ENCODE peak calls at places on chromosomes 7 and 10, in ten cellular contexts. A, P, X, C, B, Y, F, V, L and D are unnamed samples. For H3K4me1, the result is how much of the 10 kb centered on the place peaks cover.

GRCh38 chr10:116014326-116014725 is 258.7 kb downstream of the GFRA1 start:
- DNase-seq in C (no peak), F (no peak), L (no peak), X (no peak), B (no peak), P (no peak), A (no peak), V (no peak), Y (no peak), D (no peak)

GRCh38 chr10:46528171-46528671 is 28.2 kb downstream of the GPRIN2 start:
- DNase-seq in F (no peak), P (no peak), V (peak), Y (no peak), A (peak), C (no peak), L (peak), X (no peak), B (no peak), D (no peak)

GRCh38 chr10:665579-666091 is 23.8 kb downstream of the DIP2C start:
- DNase-seq in V (peak), P (peak), C (no peak), L (no peak), B (no peak), A (peak), X (no peak), F (no peak), Y (no peak), D (no peak)

GRCh38 chr7:34596887-34597286 is 61.1 kb upstream of the NPSR1 start:
- DNase-seq in L (no peak), Y (no peak), F (peak), X (no peak), C (no peak), B (peak), P (no peak), V (no peak), A (no peak), D (no peak)

GRCh38 chr10:20622522-20623270 is 274.4 kb downstream of the NEBL start:
- DNase-seq in A (no peak), L (no peak), P (no peak), F (no peak), V (no peak), B (peak), X (no peak), Y (no peak), C (peak), D (no peak)

GRCh38 chr7:4783762-4784351 is 8.4 kb downstream of the AP5Z1 start:
- DNase-seq in P (no peak), C (no peak), A (no peak), B (no peak), F (no peak), L (no peak), Y (no peak), X (no peak), V (no peak), D (no peak)

GRCh38 chr7:15396210-15397158 is 165.3 kb downstream of the AGMO start:
- DNase-seq in Y (no peak), X (no peak), V (no peak), A (no peak), F (no peak), L (no peak), B (no peak), C (no peak), P (no peak), D (no peak)

GRCh38 chr7:75937958-75938786 is 23.2 kb downstream of the POR start:
- DNase-seq in B (peak), A (peak), L (peak), V (peak), X (no peak), C (peak), P (peak), Y (peak), F (no peak), D (no peak)

GRCh38 chr10:73887038-73888015 is 13.0 kb upstream of the CAMK2G start:
- DNase-seq in Y (peak), B (peak), A (peak), F (no peak), C (peak), P (peak), L (peak), X (no peak), V (peak), D (no peak)

GRCh38 chr7:127189074-127189473 is 63.7 kb downstream of the GRM8 start:
- DNase-seq in F (no peak), V (no peak), C (no peak), X (no peak), B (no peak), Y (no peak), A (no peak), P (no peak), L (no peak), D (no peak)

GRCh38 chr7:22559829-22560489 is 60.0 kb upstream of the STEAP1B start:
- DNase-seq in P (peak), F (peak), L (no peak), C (peak), Y (peak), B (peak), A (peak), X (peak), V (no peak), D (peak)

GRCh38 chr10:104291439-104291951 is 22.5 kb downstream of the GSTO2 start:
- DNase-seq in L (peak), F (peak), A (peak), V (peak), P (peak), Y (peak), B (peak), C (peak), X (peak), D (peak)

GRCh38 chr7:108526768-108527017 is 758 bp upstream of the PNPLA8 start:
- DNase-seq in P (no peak), B (no peak), L (no peak), A (no peak), F (no peak), C (no peak), Y (no peak), X (no peak), V (no peak), D (no peak)

GRCh38 chr7:90607196-90607595 is 11.1 kb downstream of the CDK14 start:
- DNase-seq in A (no peak), L (no peak), F (no peak), P (no peak), C (no peak), V (no peak), X (no peak), B (no peak), Y (no peak), D (no peak)

GRCh38 chr10:31961675-31962074 is 33.0 kb upstream of the ARHGAP12 start:
- DNase-seq in V (no peak), P (no peak), A (no peak), F (no peak), L (no peak), Y (no peak), X (no peak), B (peak), C (peak), D (no peak)

GRCh38 chr7:130879191-130879590 is 145.2 kb upstream of the KLF14 start:
- DNase-seq in Y (no peak), X (no peak), F (no peak), L (no peak), C (no peak), P (no peak), V (no peak), A (no peak), B (no peak), D (no peak)

GRCh38 chr10:71435571-71436267 is 39.0 kb downstream of the CDH23 start:
- DNase-seq in F (no peak), C (no peak), V (no peak), X (no peak), P (no peak), L (no peak), A (peak), B (peak), Y (peak), D (no peak)

GRCh38 chr10:279655-280054 is 144.4 kb downstream of the ZMYND11 start:
- DNase-seq in C (no peak), V (no peak), F (no peak), P (no peak), Y (no peak), B (no peak), X (no peak), L (no peak), A (no peak), D (no peak)

GRCh38 chr10:23038172-23038571 is 57.2 kb upstream of the MSRB2 start:
- DNase-seq in A (no peak), C (no peak), P (no peak), F (no peak), X (no peak), Y (no peak), L (no peak), V (no peak), B (no peak), D (no peak)

GRCh38 chr10:125020871-125021270 is 78.9 kb downstream of the ZRANB1 start:
- DNase-seq in F (no peak), L (peak), P (no peak), Y (no peak), C (no peak), A (no peak), V (no peak), X (no peak), B (no peak), D (no peak)

GRCh38 chr10:35493196-35494118 is 111.7 kb upstream of the GJD4 start:
- DNase-seq in X (no peak), P (no peak), V (no peak), L (no peak), A (no peak), Y (no peak), F (no peak), C (peak), B (no peak), D (no peak)

GRCh38 chr7:115136796-115137443 is 215.0 kb downstream of the MDFIC start:
- DNase-seq in F (no peak), V (no peak), B (no peak), C (no peak), L (no peak), Y (no peak), P (no peak), X (no peak), A (no peak), D (no peak)

GRCh38 chr10:66455304-66455703 is 470.5 kb upstream of the LRRTM3 start:
- DNase-seq in A (no peak), Y (no peak), P (no peak), F (peak), C (no peak), X (no peak), L (no peak), V (no peak), B (peak), D (no peak)

GRCh38 chr10:104267721-104268690 is 978 bp upstream of the GSTO2 start:
- DNase-seq in L (no peak), C (no peak), A (no peak), V (no peak), F (no peak), P (no peak), Y (no peak), X (no peak), B (no peak), D (no peak)

GRCh38 chr7:151172273-151173141 is 5.0 kb upstream of the GBX1 start:
- DNase-seq in B (peak), F (peak), P (peak), X (peak), Y (peak), C (peak), V (peak), L (peak), A (peak), D (peak)

GRCh38 chr10:10803273-10803672 is 214.4 kb upstream of the CELF2 start:
- DNase-seq in F (no peak), A (peak), P (no peak), X (no peak), L (no peak), B (no peak), C (no peak), V (no peak), Y (no peak), D (no peak)

DNA sequence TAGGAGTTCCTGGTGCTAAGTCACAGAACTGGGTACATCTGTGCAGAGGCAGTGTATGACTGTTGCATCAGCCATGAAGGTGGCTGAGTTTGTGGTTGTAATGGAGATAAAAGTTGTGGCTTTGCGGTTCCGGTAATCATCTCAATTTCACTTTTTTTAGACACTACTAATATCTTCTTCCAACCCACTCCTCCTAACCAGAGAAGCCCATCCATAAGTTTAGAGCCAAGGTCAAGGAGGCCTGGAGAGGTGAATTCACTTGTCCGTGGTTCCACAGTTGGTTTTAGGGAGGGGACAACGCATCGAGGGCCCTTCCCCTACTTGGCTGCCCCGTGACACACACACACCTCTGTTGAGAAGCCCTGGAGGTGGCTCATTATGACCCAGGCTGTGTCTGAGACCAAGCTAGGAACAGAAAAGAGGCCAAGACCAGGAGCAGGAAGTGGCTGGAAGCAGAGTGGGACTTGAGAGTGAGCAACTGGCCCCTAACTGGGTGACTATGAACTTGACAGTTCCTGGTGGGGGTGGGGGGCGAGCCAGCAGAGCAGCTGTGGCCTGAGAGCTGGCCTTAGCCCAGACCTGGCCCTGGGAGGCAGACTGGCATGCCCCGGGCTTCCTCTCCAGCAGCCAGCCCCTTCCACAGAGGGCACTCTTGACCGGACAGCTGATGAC is 66.8 kb upstream of the COL13A1 start:
- DNase-seq in B (no peak), P (no peak), F (peak), A (no peak), Y (no peak), V (no peak), L (no peak), X (no peak), C (peak), D (no peak)
- H3K4me1 ChIP-seq in B (under half), P (under half), F (under half), A (half or more), Y (under half), V (under half), L (under half), X (under half), C (under half), D (under half)

GRCh38 chr10:91742189-91742588 is 56.0 kb upstream of the TNKS2 start:
- DNase-seq in F (no peak), Y (no peak), A (no peak), B (peak), P (no peak), X (no peak), L (no peak), C (no peak), V (no peak), D (no peak)

GRCh38 chr10:91745086-91745831 is 53.0 kb upstream of the TNKS2 start:
- DNase-seq in L (no peak), F (peak), C (peak), V (no peak), B (no peak), X (no peak), Y (no peak), P (no peak), A (no peak), D (no peak)

GRCh38 chr10:91743460-91743859 is 54.8 kb upstream of the TNKS2 start:
- DNase-seq in L (no peak), X (no peak), B (no peak), Y (no peak), V (no peak), F (no peak), C (no peak), A (no peak), P (no peak), D (no peak)

GRCh38 chr10:91740353-91740924 is 57.8 kb upstream of the TNKS2 start:
- DNase-seq in C (no peak), L (peak), Y (no peak), V (no peak), A (no peak), B (no peak), P (no peak), X (no peak), F (no peak), D (no peak)
- H3K4me1 ChIP-seq in C (under half), L (under half), Y (under half), V (under half), A (under half), B (under half), P (under half), X (under half), F (under half), D (under half)

GRCh38 chr7:824664-825063 is 7.6 kb upstream of the SUN1 start:
- DNase-seq in X (no peak), F (no peak), Y (peak), B (no peak), V (no peak), P (no peak), L (no peak), C (no peak), A (no peak), D (no peak)

GRCh38 chr7:826230-826905 is 5.9 kb upstream of the SUN1 start:
- DNase-seq in L (no peak), C (no peak), V (no peak), B (no peak), Y (no peak), F (no peak), P (no peak), A (no peak), X (no peak), D (no peak)

GRCh38 chr7:824106-824505 is 8.2 kb upstream of the SUN1 start:
- DNase-seq in C (no peak), X (no peak), B (no peak), F (no peak), V (no peak), A (no peak), L (no peak), Y (peak), P (no peak), D (no peak)

GRCh38 chr7:823639-824038 is 8.6 kb upstream of the SUN1 start:
- DNase-seq in Y (peak), X (no peak), P (no peak), V (no peak), F (no peak), A (no peak), B (no peak), C (no peak), L (peak), D (no peak)

DNA sequence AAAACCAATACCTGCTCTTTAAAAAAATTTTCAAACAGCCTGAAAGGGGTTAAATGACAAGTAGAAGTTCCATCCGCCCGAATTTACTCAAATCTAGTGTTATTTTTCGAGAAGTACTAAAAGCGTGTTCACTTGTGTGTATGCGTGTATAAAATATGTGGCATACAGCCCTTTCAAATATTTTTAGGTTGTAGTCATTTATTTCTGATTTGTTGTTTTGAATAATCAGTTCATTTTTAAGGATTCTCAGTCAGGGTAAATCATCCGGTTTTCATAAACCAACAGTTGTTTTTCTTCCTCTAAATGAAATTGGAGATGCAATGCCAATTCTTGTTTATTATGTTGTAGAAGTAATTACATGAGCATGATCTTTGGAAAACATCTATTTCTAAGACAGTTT is 6.9 kb upstream of the SUN1 start:
- DNase-seq in P (no peak), Y (no peak), B (peak), A (no peak), C (peak), V (no peak), X (no peak), L (no peak), F (no peak), D (no peak)
- H3K4me1 ChIP-seq in P (under half), Y (half or more), B (under half), A (half or more), C (under half), V (under half), X (under half), L (under half), F (under half), D (under half)

DNA sequence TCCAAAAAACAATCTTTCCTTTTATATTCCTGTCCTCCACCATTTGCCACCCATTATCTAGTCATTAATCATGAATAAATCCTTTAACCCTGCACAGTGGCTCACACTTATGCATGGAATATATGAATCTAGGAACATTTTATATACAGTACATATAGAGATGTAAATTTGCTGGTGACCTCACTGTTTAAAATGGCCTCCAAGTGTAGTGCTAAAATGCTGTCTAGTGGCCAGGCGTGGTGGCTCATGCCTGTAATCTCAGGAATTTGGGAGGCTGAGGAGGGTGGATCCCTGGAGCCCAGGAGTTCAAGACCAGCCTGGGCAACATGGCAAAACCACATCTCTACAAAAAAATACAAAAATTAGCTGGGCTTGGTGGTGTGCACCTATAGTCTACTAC is 9.6 kb downstream of the NANOS1 start:
- DNase-seq in F (no peak), Y (no peak), P (no peak), B (no peak), A (no peak), L (no peak), C (no peak), V (no peak), X (no peak), D (no peak)
- H3K4me1 ChIP-seq in F (under half), Y (under half), P (under half), B (under half), A (under half), L (under half), C (under half), V (under half), X (under half), D (under half)

DNA sequence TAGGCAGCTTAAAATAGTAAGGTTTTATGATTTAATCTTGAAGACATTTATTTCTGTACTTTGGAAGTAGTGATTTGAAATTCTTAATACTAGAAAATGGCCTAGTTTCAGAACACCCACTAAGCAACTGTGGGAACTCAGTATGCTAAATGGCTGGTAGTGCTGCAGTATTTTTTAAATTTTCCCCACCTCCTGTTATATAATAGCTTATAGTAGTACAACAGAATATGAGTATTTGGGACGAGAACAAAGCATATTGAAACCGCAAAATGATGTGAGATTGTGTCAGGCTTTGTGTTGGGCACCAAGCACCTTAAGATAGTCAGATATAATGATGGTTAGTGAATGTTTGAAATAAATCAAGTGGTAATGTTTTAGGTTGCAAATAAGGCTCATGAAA is 8.1 kb downstream of the SHOC2 start:
- DNase-seq in B (no peak), C (no peak), X (no peak), P (no peak), A (no peak), V (no peak), F (no peak), Y (no peak), L (no peak), D (no peak)
- H3K4me1 ChIP-seq in B (under half), C (under half), X (under half), P (under half), A (half or more), V (under half), F (under half), Y (under half), L (under half), D (under half)